ENCODE peak calls at places on chromosomes 3 and 15, in ten cellular contexts. One of them, this sample, is unnamed.
A peak's percentile ranks its signal among the peaks of the same experiment; 100 is the strongest.

GRCh38 chr3:16069149-16069922 is 105.1 kb upstream of the GALNT15 start:
- DNase-seq in left ventricle myocardium inferior: no peak
- DNase-seq in fibroblast of lung: peak; percentile 99
- DNase-seq in IMR-90: peak; percentile 97
- DNase-seq in retina: no peak
- DNase-seq in AG08395: peak; percentile 53
- DNase-seq in A172: peak; percentile 88
- DNase-seq in EL: peak; percentile 94
- DNase-seq in DMS 273 treated with DMSO at 0.1 percent for 48 hours: no peak
- DNase-seq in CD4-positive, CD25-positive, alpha-beta regulatory T cell: no peak
- DNase-seq in this sample: peak; percentile 82

GRCh38 chr3:20846081-20846480 is 660.1 kb upstream of the SGO1 start:
- DNase-seq in CD4-positive, CD25-positive, alpha-beta regulatory T cell: no peak
- DNase-seq in retina: no peak
- DNase-seq in EL: no peak
- DNase-seq in fibroblast of lung: no peak
- DNase-seq in DMS 273 treated with DMSO at 0.1 percent for 48 hours: peak; percentile 5
- DNase-seq in IMR-90: no peak
- DNase-seq in AG08395: no peak
- DNase-seq in A172: no peak
- DNase-seq in left ventricle myocardium inferior: no peak
- DNase-seq in this sample: no peak

GRCh38 chr15:90557651-90558084 is 27.9 kb downstream of the CRTC3 start:
- DNase-seq in DMS 273 treated with DMSO at 0.1 percent for 48 hours: no peak
- DNase-seq in left ventricle myocardium inferior: peak; percentile 93
- DNase-seq in A172: peak; percentile 18
- DNase-seq in fibroblast of lung: peak; percentile 87
- DNase-seq in AG08395: peak; percentile 53
- DNase-seq in EL: peak; percentile 28
- DNase-seq in retina: no peak
- DNase-seq in IMR-90: peak; percentile 65
- DNase-seq in CD4-positive, CD25-positive, alpha-beta regulatory T cell: no peak
- DNase-seq in this sample: peak; percentile 54

GRCh38 chr3:156535162-156535627 is 19.7 kb downstream of the SSR3 start:
- DNase-seq in A172: peak; percentile 96
- DNase-seq in CD4-positive, CD25-positive, alpha-beta regulatory T cell: no peak
- DNase-seq in DMS 273 treated with DMSO at 0.1 percent for 48 hours: peak; percentile 22
- DNase-seq in EL: peak; percentile 98
- DNase-seq in retina: peak; percentile 55
- DNase-seq in IMR-90: peak; percentile 100
- DNase-seq in AG08395: peak; percentile 93
- DNase-seq in left ventricle myocardium inferior: peak; percentile 52
- DNase-seq in fibroblast of lung: peak; percentile 100
- DNase-seq in this sample: peak; percentile 96

GRCh38 chr3:47250309-47251060 is 32.1 kb downstream of the KIF9 start:
- DNase-seq in A172: peak; percentile 41
- DNase-seq in EL: peak; percentile 47
- DNase-seq in DMS 273 treated with DMSO at 0.1 percent for 48 hours: no peak
- DNase-seq in left ventricle myocardium inferior: peak; percentile 27
- DNase-seq in fibroblast of lung: no peak
- DNase-seq in CD4-positive, CD25-positive, alpha-beta regulatory T cell: no peak
- DNase-seq in IMR-90: peak; percentile 23
- DNase-seq in AG08395: peak; percentile 70
- DNase-seq in retina: no peak
- DNase-seq in this sample: peak; percentile 31

GRCh38 chr3:112327371-112327951 is 5.5 kb upstream of the CD200 start:
- DNase-seq in AG08395: peak; percentile 41
- DNase-seq in DMS 273 treated with DMSO at 0.1 percent for 48 hours: peak; percentile 21
- DNase-seq in A172: peak; percentile 65
- DNase-seq in fibroblast of lung: peak; percentile 53
- DNase-seq in left ventricle myocardium inferior: no peak
- DNase-seq in CD4-positive, CD25-positive, alpha-beta regulatory T cell: no peak
- DNase-seq in IMR-90: peak; percentile 68
- DNase-seq in EL: peak; percentile 56
- DNase-seq in retina: no peak
- DNase-seq in this sample: peak; percentile 59

GRCh38 chr15:89874926-89875564 is 18.7 kb downstream of the AP3S2 start:
- DNase-seq in fibroblast of lung: peak; percentile 57
- DNase-seq in AG08395: peak; percentile 89
- DNase-seq in IMR-90: peak; percentile 66
- DNase-seq in A172: peak; percentile 62
- DNase-seq in CD4-positive, CD25-positive, alpha-beta regulatory T cell: peak; percentile 61
- DNase-seq in EL: peak; percentile 71
- DNase-seq in left ventricle myocardium inferior: peak; percentile 80
- DNase-seq in DMS 273 treated with DMSO at 0.1 percent for 48 hours: peak; percentile 11
- DNase-seq in retina: peak; percentile 74
- DNase-seq in this sample: peak; percentile 52

GRCh38 chr15:65804252-65804931 is 12.3 kb upstream of the DENND4A start:
- DNase-seq in left ventricle myocardium inferior: no peak
- DNase-seq in IMR-90: peak; percentile 63
- DNase-seq in AG08395: no peak
- DNase-seq in fibroblast of lung: no peak
- DNase-seq in CD4-positive, CD25-positive, alpha-beta regulatory T cell: no peak
- DNase-seq in EL: no peak
- DNase-seq in retina: no peak
- DNase-seq in A172: no peak
- DNase-seq in DMS 273 treated with DMSO at 0.1 percent for 48 hours: no peak
- DNase-seq in this sample: no peak

GRCh38 chr3:25300141-25300540 is 127.9 kb upstream of the RARB start:
- DNase-seq in A172: no peak
- DNase-seq in EL: no peak
- DNase-seq in AG08395: no peak
- DNase-seq in retina: no peak
- DNase-seq in DMS 273 treated with DMSO at 0.1 percent for 48 hours: no peak
- DNase-seq in CD4-positive, CD25-positive, alpha-beta regulatory T cell: no peak
- DNase-seq in left ventricle myocardium inferior: no peak
- DNase-seq in fibroblast of lung: no peak
- DNase-seq in IMR-90: no peak
- DNase-seq in this sample: no peak

GRCh38 chr3:86673981-86674380 is 317.0 kb downstream of the VGLL3 start:
- DNase-seq in DMS 273 treated with DMSO at 0.1 percent for 48 hours: no peak
- DNase-seq in CD4-positive, CD25-positive, alpha-beta regulatory T cell: no peak
- DNase-seq in IMR-90: no peak
- DNase-seq in left ventricle myocardium inferior: no peak
- DNase-seq in retina: no peak
- DNase-seq in EL: no peak
- DNase-seq in A172: no peak
- DNase-seq in AG08395: no peak
- DNase-seq in fibroblast of lung: no peak
- DNase-seq in this sample: no peak

GRCh38 chr3:44355634-44356033 is 17.1 kb downstream of the TCAIM start:
- DNase-seq in IMR-90: peak; percentile 91
- DNase-seq in retina: no peak
- DNase-seq in CD4-positive, CD25-positive, alpha-beta regulatory T cell: no peak
- DNase-seq in A172: peak; percentile 73
- DNase-seq in EL: peak; percentile 79
- DNase-seq in AG08395: peak; percentile 89
- DNase-seq in fibroblast of lung: peak; percentile 88
- DNase-seq in left ventricle myocardium inferior: no peak
- DNase-seq in DMS 273 treated with DMSO at 0.1 percent for 48 hours: no peak
- DNase-seq in this sample: peak; percentile 80

GRCh38 chr3:143002083-143002712 is 828 bp downstream of the U2SURP start:
- DNase-seq in retina: no peak
- DNase-seq in IMR-90: peak; percentile 25
- DNase-seq in AG08395: peak; percentile 26
- DNase-seq in EL: peak; percentile 36
- DNase-seq in fibroblast of lung: peak; percentile 20
- DNase-seq in CD4-positive, CD25-positive, alpha-beta regulatory T cell: no peak
- DNase-seq in left ventricle myocardium inferior: no peak
- DNase-seq in DMS 273 treated with DMSO at 0.1 percent for 48 hours: peak; percentile 57
- DNase-seq in A172: peak; percentile 30
- DNase-seq in this sample: peak; percentile 10

GRCh38 chr3:114128826-114129225 is 50.0 kb downstream of the DRD3 start:
- DNase-seq in EL: no peak
- DNase-seq in retina: no peak
- DNase-seq in CD4-positive, CD25-positive, alpha-beta regulatory T cell: no peak
- DNase-seq in A172: no peak
- DNase-seq in IMR-90: no peak
- DNase-seq in DMS 273 treated with DMSO at 0.1 percent for 48 hours: no peak
- DNase-seq in fibroblast of lung: peak; percentile 54
- DNase-seq in AG08395: no peak
- DNase-seq in left ventricle myocardium inferior: no peak
- DNase-seq in this sample: no peak

This sample was measured in HFFc6.